ENCODE peak calls at places on chromosomes 5 and 9, in four cellular contexts. One of them, this sample, is unnamed. For H3K36me3, the result is how much of the 10 kb centered on the place peaks cover.

GRCh38 chr9:8858250-8859161 is 1058.9 kb upstream of the DMAC1 start:
- DNase-seq in WERI-Rb-1: no peak
- DNase-seq in aorta: no peak
- DNase-seq in bronchial epithelial cell: no peak
- DNase-seq in this sample: peak

GRCh38 chr9:87387351-87388055 is 110.2 kb upstream of the DAPK1 start:
- DNase-seq in bronchial epithelial cell: peak
- DNase-seq in WERI-Rb-1: no peak
- DNase-seq in aorta: no peak
- DNase-seq in this sample: no peak

GRCh38 chr5:132073231-132074013 is at the start of gene CSF2:
- DNase-seq in bronchial epithelial cell: peak
- DNase-seq in WERI-Rb-1: no peak
- DNase-seq in aorta: no peak
- DNase-seq in this sample: no peak

GRCh38 chr5:62536783-62537182 is 41.8 kb upstream of the LRRC70 start:
- DNase-seq in bronchial epithelial cell: no peak
- DNase-seq in aorta: no peak
- DNase-seq in WERI-Rb-1: no peak
- DNase-seq in this sample: no peak

GRCh38 chr5:132746592-132747063 is 598 bp upstream of the CCNI2 start:
- DNase-seq in WERI-Rb-1: no peak
- DNase-seq in aorta: no peak
- DNase-seq in bronchial epithelial cell: peak
- DNase-seq in this sample: no peak

GRCh38 chr5:10334830-10335229 is 18.7 kb upstream of the MARCHF6 start:
- DNase-seq in WERI-Rb-1: no peak
- DNase-seq in aorta: no peak
- DNase-seq in bronchial epithelial cell: no peak
- DNase-seq in this sample: no peak

GRCh38 chr5:142571351-142571750 is 114.5 kb downstream of the FGF1 start:
- DNase-seq in bronchial epithelial cell: no peak
- DNase-seq in aorta: no peak
- DNase-seq in WERI-Rb-1: peak
- DNase-seq in this sample: no peak

GRCh38 chr5:68932830-68933434 is 160.9 kb upstream of the SLC30A5 start:
- DNase-seq in bronchial epithelial cell: no peak
- DNase-seq in aorta: no peak
- DNase-seq in WERI-Rb-1: peak
- DNase-seq in this sample: no peak

GRCh38 chr9:69379250-69379982 is 54.4 kb downstream of the ENTREP1 start:
- DNase-seq in WERI-Rb-1: peak
- DNase-seq in bronchial epithelial cell: peak
- DNase-seq in aorta: no peak
- DNase-seq in this sample: no peak

GRCh38 chr5:45507174-45507573 is 189.0 kb downstream of the HCN1 start:
- DNase-seq in WERI-Rb-1: peak
- DNase-seq in aorta: no peak
- DNase-seq in bronchial epithelial cell: no peak
- DNase-seq in this sample: no peak

GRCh38 chr9:4400731-4401130 is 89.5 kb upstream of the SLC1A1 start:
- DNase-seq in WERI-Rb-1: no peak
- DNase-seq in bronchial epithelial cell: no peak
- DNase-seq in aorta: no peak
- DNase-seq in this sample: no peak

GRCh38 chr9:70111042-70111602 is 67.5 kb downstream of the MAMDC2 start:
- DNase-seq in aorta: peak
- DNase-seq in WERI-Rb-1: peak
- DNase-seq in bronchial epithelial cell: peak
- DNase-seq in this sample: peak

GRCh38 chr5:151775025-151775606 is 3.4 kb downstream of the G3BP1 start:
- DNase-seq in WERI-Rb-1: no peak
- DNase-seq in bronchial epithelial cell: no peak
- DNase-seq in aorta: no peak
- DNase-seq in this sample: no peak
- H3K4me3 ChIP-seq in WERI-Rb-1: no peak
- H3K4me3 ChIP-seq in bronchial epithelial cell: no peak
- H3K4me3 ChIP-seq in aorta: no peak
- H3K4me3 ChIP-seq in this sample: no peak

GRCh38 chr9:89719202-89719601 is 114.4 kb downstream of the GADD45G start:
- DNase-seq in WERI-Rb-1: no peak
- DNase-seq in aorta: no peak
- DNase-seq in bronchial epithelial cell: peak
- DNase-seq in this sample: no peak
- H3K36me3 ChIP-seq in WERI-Rb-1: under half
- H3K36me3 ChIP-seq in aorta: under half
- H3K36me3 ChIP-seq in bronchial epithelial cell: under half
- H3K36me3 ChIP-seq in this sample: under half

DNA sequence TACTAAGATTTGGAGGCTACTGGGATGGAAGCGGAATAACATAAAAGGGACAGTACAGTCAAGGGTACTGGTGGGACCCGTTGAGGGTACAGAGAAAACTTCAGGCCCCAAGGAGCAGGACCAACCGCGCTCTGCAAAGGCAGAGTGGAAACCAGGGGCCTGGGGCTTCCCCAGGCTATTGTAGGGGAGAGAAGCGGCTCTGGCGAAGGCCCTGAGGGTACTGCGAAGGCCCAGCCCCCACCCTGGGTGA is 449 bp downstream of the TPM2 start:
- DNase-seq in bronchial epithelial cell: no peak
- DNase-seq in aorta: no peak
- DNase-seq in WERI-Rb-1: no peak
- DNase-seq in this sample: peak
- H3K4me3 ChIP-seq in bronchial epithelial cell: peak
- H3K4me3 ChIP-seq in aorta: peak
- H3K4me3 ChIP-seq in WERI-Rb-1: no peak
- H3K4me3 ChIP-seq in this sample: peak

DNA sequence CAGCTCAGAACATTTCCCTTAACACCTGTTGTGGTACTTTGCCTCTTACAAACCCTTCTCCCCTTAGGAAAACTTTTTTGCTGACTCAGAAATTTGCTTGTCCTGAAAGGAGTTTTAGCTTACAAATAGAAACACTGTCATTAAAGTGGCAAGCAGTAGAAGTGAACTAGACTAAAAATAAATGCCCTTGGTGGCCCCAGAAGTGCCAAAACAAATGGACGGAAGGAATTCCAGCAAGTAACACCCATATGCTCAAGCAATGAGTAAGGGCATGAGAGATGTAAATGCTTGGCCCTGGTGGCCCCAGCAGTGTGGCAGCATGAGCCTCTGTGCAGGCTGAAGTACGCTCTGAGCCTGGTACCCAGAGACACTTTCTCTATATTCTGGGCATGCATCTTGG is 8.6 kb downstream of the VLDLR start:
- DNase-seq in bronchial epithelial cell: no peak
- DNase-seq in aorta: no peak
- DNase-seq in WERI-Rb-1: no peak
- DNase-seq in this sample: no peak
- H3K36me3 ChIP-seq in bronchial epithelial cell: under half
- H3K36me3 ChIP-seq in aorta: under half
- H3K36me3 ChIP-seq in WERI-Rb-1: under half
- H3K36me3 ChIP-seq in this sample: under half

GRCh38 chr9:33778700-33779351 is 16.5 kb upstream of the PRSS3 start:
- DNase-seq in WERI-Rb-1: peak
- DNase-seq in aorta: no peak
- DNase-seq in bronchial epithelial cell: peak
- DNase-seq in this sample: peak
- H3K4me3 ChIP-seq in WERI-Rb-1: no peak
- H3K4me3 ChIP-seq in aorta: no peak
- H3K4me3 ChIP-seq in bronchial epithelial cell: no peak
- H3K4me3 ChIP-seq in this sample: no peak

DNA sequence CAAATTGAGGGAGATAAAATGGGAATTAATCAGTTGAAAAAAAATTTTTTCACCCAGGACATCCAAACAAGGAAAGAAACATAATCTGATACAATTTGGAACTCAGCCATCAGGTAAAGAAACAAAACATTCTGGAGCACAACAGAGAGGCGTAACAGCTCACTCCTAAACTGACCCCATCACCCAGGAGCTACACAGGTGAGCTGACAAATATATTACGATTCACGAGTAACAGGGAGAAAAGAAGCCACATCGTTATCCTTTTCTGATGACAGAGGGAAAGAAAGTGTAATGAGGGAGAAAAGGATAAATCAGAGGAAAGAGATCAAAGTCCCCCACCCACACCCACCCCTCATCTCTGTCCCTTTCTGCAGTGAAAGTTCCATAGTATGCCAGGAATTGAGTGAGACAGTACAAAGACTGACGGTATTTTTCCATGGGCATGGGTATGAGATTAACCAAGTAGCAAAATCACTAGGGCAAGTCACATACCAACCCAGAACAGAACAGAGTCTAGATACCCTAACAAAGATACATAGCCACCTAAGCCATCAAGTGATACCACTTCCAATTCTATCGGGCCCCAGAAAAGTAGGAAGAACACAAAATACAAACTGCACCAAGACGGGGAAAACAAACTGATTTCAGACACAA is 45.4 kb downstream of the TMEM245 start:
- DNase-seq in bronchial epithelial cell: no peak
- DNase-seq in WERI-Rb-1: no peak
- DNase-seq in aorta: no peak
- DNase-seq in this sample: no peak
- H3K36me3 ChIP-seq in bronchial epithelial cell: under half
- H3K36me3 ChIP-seq in WERI-Rb-1: half or more
- H3K36me3 ChIP-seq in aorta: under half
- H3K36me3 ChIP-seq in this sample: under half

DNA sequence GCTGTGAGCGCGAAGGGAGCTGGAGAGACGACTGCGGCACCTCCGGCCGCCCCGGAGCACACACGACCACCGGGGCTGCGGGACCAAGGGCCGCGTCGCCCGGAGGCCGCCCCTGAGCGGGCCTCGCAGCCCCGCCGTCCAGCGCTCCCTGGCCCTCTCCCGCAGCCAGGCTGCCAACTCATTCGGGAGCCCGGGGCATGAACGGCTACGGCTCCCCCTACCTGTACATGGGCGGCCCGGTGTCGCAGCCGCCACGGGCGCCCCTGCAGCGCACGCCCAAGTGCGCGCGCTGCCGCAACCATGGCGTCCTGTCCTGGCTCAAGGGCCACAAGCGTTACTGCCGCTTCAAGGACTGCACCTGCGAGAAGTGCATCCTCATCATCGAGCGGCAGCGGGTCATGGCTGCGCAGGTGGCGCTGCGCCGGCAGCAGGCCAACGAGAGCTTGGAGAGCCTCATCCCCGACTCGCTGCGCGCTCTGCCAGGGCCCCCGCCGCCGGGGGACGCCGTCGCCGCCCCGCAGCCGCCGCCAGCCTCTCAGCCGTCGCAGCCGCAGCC is 428 bp downstream of the DMRT3 start:
- DNase-seq in WERI-Rb-1: peak
- DNase-seq in aorta: no peak
- DNase-seq in bronchial epithelial cell: no peak
- DNase-seq in this sample: peak
- H3K4me3 ChIP-seq in WERI-Rb-1: peak
- H3K4me3 ChIP-seq in aorta: no peak
- H3K4me3 ChIP-seq in bronchial epithelial cell: peak
- H3K4me3 ChIP-seq in this sample: peak

GRCh38 chr5:36177154-36177553 is 25.2 kb downstream of the SKP2 start:
- DNase-seq in bronchial epithelial cell: no peak
- DNase-seq in aorta: no peak
- DNase-seq in WERI-Rb-1: no peak
- DNase-seq in this sample: no peak
- H3K36me3 ChIP-seq in bronchial epithelial cell: under half
- H3K36me3 ChIP-seq in aorta: under half
- H3K36me3 ChIP-seq in WERI-Rb-1: half or more
- H3K36me3 ChIP-seq in this sample: under half

GRCh38 chr5:173893192-173893561 is 5.0 kb downstream of the CPEB4 start:
- DNase-seq in WERI-Rb-1: no peak
- DNase-seq in bronchial epithelial cell: no peak
- DNase-seq in aorta: no peak
- DNase-seq in this sample: no peak
- H3K4me3 ChIP-seq in WERI-Rb-1: no peak
- H3K4me3 ChIP-seq in bronchial epithelial cell: no peak
- H3K4me3 ChIP-seq in aorta: no peak
- H3K4me3 ChIP-seq in this sample: no peak